ENCODE peak calls at places on chromosomes 7 and 10, in six cellular contexts. One of them, this sample, is unnamed.

GRCh38 chr7:105131033-105131656 is 117.1 kb downstream of the KMT2E start:
- DNase-seq in Ammon's horn: no peak
- DNase-seq in EH: no peak
- DNase-seq in NCI-H82: no peak
- DNase-seq in endothelial cell: no peak
- DNase-seq in NCI-H1694 treated with DMSO at 0.1 percent for 48 hours: no peak
- DNase-seq in this sample: no peak

GRCh38 chr7:140316165-140316661 is 82.1 kb downstream of the SLC37A3 start:
- DNase-seq in Ammon's horn: peak
- DNase-seq in EH: peak
- DNase-seq in NCI-H82: no peak
- DNase-seq in endothelial cell: no peak
- DNase-seq in NCI-H1694 treated with DMSO at 0.1 percent for 48 hours: no peak
- DNase-seq in this sample: peak

GRCh38 chr10:95818663-95819062 is 62.7 kb downstream of the ENTPD1 start:
- DNase-seq in Ammon's horn: no peak
- DNase-seq in EH: peak
- DNase-seq in NCI-H82: no peak
- DNase-seq in endothelial cell: no peak
- DNase-seq in NCI-H1694 treated with DMSO at 0.1 percent for 48 hours: no peak
- DNase-seq in this sample: peak

GRCh38 chr10:117503886-117504205 is 38.7 kb upstream of the EMX2 start:
- DNase-seq in Ammon's horn: no peak
- DNase-seq in EH: no peak
- DNase-seq in NCI-H82: no peak
- DNase-seq in endothelial cell: no peak
- DNase-seq in NCI-H1694 treated with DMSO at 0.1 percent for 48 hours: no peak
- DNase-seq in this sample: peak

GRCh38 chr7:141889323-141889722 is 26.9 kb upstream of the OR9A4 start:
- DNase-seq in Ammon's horn: no peak
- DNase-seq in EH: no peak
- DNase-seq in NCI-H82: no peak
- DNase-seq in endothelial cell: no peak
- DNase-seq in NCI-H1694 treated with DMSO at 0.1 percent for 48 hours: no peak
- DNase-seq in this sample: no peak

GRCh38 chr10:88879754-88880286 is at the start of gene STAMBPL1:
- DNase-seq in Ammon's horn: no peak
- DNase-seq in EH: no peak
- DNase-seq in NCI-H82: peak
- DNase-seq in endothelial cell: peak
- DNase-seq in NCI-H1694 treated with DMSO at 0.1 percent for 48 hours: peak
- DNase-seq in this sample: peak

GRCh38 chr7:116499168-116500070 is at the start of gene CAV2:
- DNase-seq in Ammon's horn: peak
- DNase-seq in EH: peak
- DNase-seq in NCI-H82: peak
- DNase-seq in endothelial cell: peak
- DNase-seq in NCI-H1694 treated with DMSO at 0.1 percent for 48 hours: no peak
- DNase-seq in this sample: peak

GRCh38 chr10:102775973-102776669 is 32.4 kb downstream of the WBP1L start:
- DNase-seq in Ammon's horn: peak
- DNase-seq in EH: peak
- DNase-seq in NCI-H82: no peak
- DNase-seq in endothelial cell: peak
- DNase-seq in NCI-H1694 treated with DMSO at 0.1 percent for 48 hours: no peak
- DNase-seq in this sample: peak

GRCh38 chr7:28623863-28624262 is 211.5 kb downstream of the CREB5 start:
- DNase-seq in Ammon's horn: no peak
- DNase-seq in EH: no peak
- DNase-seq in NCI-H82: peak
- DNase-seq in endothelial cell: no peak
- DNase-seq in NCI-H1694 treated with DMSO at 0.1 percent for 48 hours: peak
- DNase-seq in this sample: no peak

GRCh38 chr7:6422926-6423632 is 24.7 kb downstream of the DAGLB start:
- DNase-seq in Ammon's horn: peak
- DNase-seq in EH: no peak
- DNase-seq in NCI-H82: no peak
- DNase-seq in endothelial cell: no peak
- DNase-seq in NCI-H1694 treated with DMSO at 0.1 percent for 48 hours: no peak
- DNase-seq in this sample: no peak

GRCh38 chr10:121158988-121159579 is 307.9 kb downstream of the WDR11 start:
- DNase-seq in Ammon's horn: peak
- DNase-seq in EH: no peak
- DNase-seq in NCI-H82: no peak
- DNase-seq in endothelial cell: no peak
- DNase-seq in NCI-H1694 treated with DMSO at 0.1 percent for 48 hours: no peak
- DNase-seq in this sample: no peak

GRCh38 chr7:150450491-150450992 is at the start of gene GIMAP8:
- DNase-seq in Ammon's horn: peak
- DNase-seq in EH: no peak
- DNase-seq in NCI-H82: peak
- DNase-seq in endothelial cell: peak
- DNase-seq in NCI-H1694 treated with DMSO at 0.1 percent for 48 hours: no peak
- DNase-seq in this sample: no peak

This sample was measured in fibroblast of villous mesenchyme.